ENCODE peak calls at places on chromosomes 2 and 18, in four cellular contexts. B is CD4-positive, CD25-positive, alpha-beta regulatory T cell; P is T-cell; Z is KBM-7. C is an unnamed sample.

GRCh38 chr2:190678444-190679162 is 29.7 kb downstream of the NAB1 start:
- DNase-seq in B (peak), P (no peak), Z (peak), C (peak)

GRCh38 chr2:109722026-109722425 is 72.1 kb upstream of the RGPD5 start:
- DNase-seq in B (no peak), P (no peak), Z (no peak), C (peak)

GRCh38 chr2:216083464-216084279 is 2.0 kb downstream of the TMEM169 start:
- DNase-seq in B (no peak), P (no peak), Z (no peak), C (peak)

GRCh38 chr18:57802166-57802868 is 798 bp downstream of the ATP8B1 start:
- DNase-seq in B (no peak), P (no peak), Z (no peak), C (no peak)

GRCh38 chr2:69083126-69083733 is 70.3 kb downstream of the ANTXR1 start:
- DNase-seq in B (no peak), P (no peak), Z (no peak), C (peak)

GRCh38 chr18:27750014-27750413 is 426.9 kb downstream of the CDH2 start:
- DNase-seq in B (no peak), P (no peak), Z (peak), C (peak)

GRCh38 chr2:145421841-145422240 is 901.9 kb upstream of the ZEB2 start:
- DNase-seq in B (no peak), P (no peak), Z (no peak), C (no peak)

GRCh38 chr2:192885569-192886160 is 690.9 kb upstream of the TMEFF2 start:
- DNase-seq in B (no peak), P (no peak), Z (no peak), C (no peak)

C was measured in amniotic epithelial cell.